ENCODE peak calls at places on chromosomes 6 and 20, in eight cellular contexts. Q, W, O, T, H, G, B and N are unnamed samples.

GRCh38 chr20:21099653-21100589 is 6.2 kb downstream of the LINC00237 start:
- DNase-seq in Q (no peak), W (no peak), O (no peak), T (peak), H (no peak), G (peak), B (no peak), N (peak)

GRCh38 chr6:137216875-137217553 is 2.2 kb downstream of the IFNGR1 start:
- DNase-seq in Q (no peak), W (no peak), O (no peak), T (no peak), H (peak), G (no peak), B (no peak), N (no peak)

GRCh38 chr20:8853805-8854338 is 215.0 kb upstream of the PLCB4 start:
- DNase-seq in Q (no peak), W (no peak), O (peak), T (no peak), H (peak), G (no peak), B (peak), N (peak)

GRCh38 chr20:50802289-50802688 is 7.4 kb downstream of the BCAS4 start:
- DNase-seq in Q (no peak), W (no peak), O (no peak), T (no peak), H (no peak), G (no peak), B (no peak), N (no peak)

GRCh38 chr20:6122111-6122872 is 538 bp downstream of the FERMT1 start:
- DNase-seq in Q (peak), W (no peak), O (peak), T (no peak), H (peak), G (no peak), B (peak), N (peak)

GRCh38 chr6:147514831-147515230 is 6.3 kb downstream of the SAMD5 start:
- DNase-seq in Q (no peak), W (no peak), O (no peak), T (no peak), H (no peak), G (no peak), B (no peak), N (no peak)

GRCh38 chr6:28225056-28225834 is at the start of gene ZSCAN9:
- DNase-seq in Q (peak), W (peak), O (peak), T (peak), H (peak), G (peak), B (peak), N (peak)

GRCh38 chr6:23027281-23027680 is 457.9 kb downstream of the HDGFL1 start:
- DNase-seq in Q (no peak), W (peak), O (no peak), T (no peak), H (no peak), G (peak), B (no peak), N (no peak)

GRCh38 chr6:10338151-10338550 is 76.7 kb downstream of the TFAP2A start:
- DNase-seq in Q (no peak), W (no peak), O (no peak), T (no peak), H (no peak), G (no peak), B (no peak), N (no peak)

GRCh38 chr20:57582432-57583288 is 21.8 kb downstream of the PCK1 start:
- DNase-seq in Q (no peak), W (peak), O (peak), T (peak), H (peak), G (no peak), B (no peak), N (peak)

GRCh38 chr6:149271348-149272340 is 45.9 kb upstream of the TAB2 start:
- DNase-seq in Q (no peak), W (no peak), O (no peak), T (no peak), H (no peak), G (no peak), B (peak), N (peak)

GRCh38 chr20:38725959-38726848 is 1.9 kb downstream of the SLC32A1 start:
- DNase-seq in Q (no peak), W (no peak), O (peak), T (peak), H (no peak), G (no peak), B (peak), N (peak)

GRCh38 chr6:166152660-166153059 is 15.0 kb downstream of the TBXT start:
- DNase-seq in Q (no peak), W (no peak), O (no peak), T (no peak), H (no peak), G (no peak), B (no peak), N (no peak)

GRCh38 chr6:169664227-169664626 is 37.6 kb downstream of the WDR27 start:
- DNase-seq in Q (no peak), W (no peak), O (no peak), T (no peak), H (no peak), G (no peak), B (no peak), N (no peak)

GRCh38 chr20:444117-444516 is 18.2 kb downstream of the TBC1D20 start:
- DNase-seq in Q (no peak), W (no peak), O (no peak), T (no peak), H (no peak), G (no peak), B (no peak), N (no peak)

GRCh38 chr6:161091151-161091550 is 99.6 kb downstream of the MAP3K4 start:
- DNase-seq in Q (no peak), W (no peak), O (no peak), T (no peak), H (no peak), G (no peak), B (peak), N (no peak)

GRCh38 chr6:16511048-16511660 is 250.1 kb downstream of the ATXN1 start:
- DNase-seq in Q (no peak), W (no peak), O (peak), T (no peak), H (no peak), G (no peak), B (peak), N (peak)